ENCODE peak calls at places on chromosomes 2 and 18, in eight cellular contexts. J, D, X, Q, F, V, O and W are unnamed samples.

GRCh38 chr2:63345285-63345633 is 243.0 kb downstream of the WDPCP start:
- DNase-seq in O (no peak), F (no peak), D (no peak), J (no peak), V (no peak), X (no peak), Q (no peak), W (no peak)

GRCh38 chr2:15769676-15770075 is 170.7 kb upstream of the MYCN start:
- DNase-seq in O (no peak), X (no peak), F (no peak), V (no peak), Q (no peak), J (no peak), D (no peak), W (no peak)

GRCh38 chr2:156129227-156129626 is 203.3 kb downstream of the NR4A2 start:
- DNase-seq in V (no peak), J (no peak), F (no peak), X (no peak), O (no peak), Q (no peak), D (no peak), W (no peak)

GRCh38 chr2:65062843-65063242 is 6.6 kb downstream of the CEP68 start:
- DNase-seq in J (no peak), D (no peak), Q (no peak), V (no peak), O (no peak), X (no peak), F (no peak), W (no peak)

GRCh38 chr2:182542501-182543258 is 115.8 kb upstream of the PDE1A start:
- DNase-seq in D (no peak), V (no peak), O (no peak), X (no peak), J (no peak), Q (no peak), F (no peak), W (no peak)

GRCh38 chr18:13660510-13660909 is 65.8 kb downstream of the FAM210A start:
- DNase-seq in X (no peak), F (no peak), J (no peak), O (no peak), V (no peak), Q (no peak), D (no peak), W (no peak)

GRCh38 chr2:190277234-190278112 is 42.2 kb downstream of the HIBCH start:
- DNase-seq in Q (no peak), V (no peak), O (peak), X (peak), F (peak), D (no peak), J (peak), W (no peak)

GRCh38 chr2:144453039-144453336 is 66.9 kb downstream of the ZEB2 start:
- DNase-seq in F (no peak), D (no peak), V (no peak), J (no peak), O (no peak), X (no peak), Q (peak), W (no peak)

GRCh38 chr18:45521151-45521550 is 94.1 kb upstream of the SLC14A2 start:
- DNase-seq in O (no peak), D (no peak), X (no peak), V (no peak), Q (no peak), J (peak), F (peak), W (no peak)

GRCh38 chr2:136235451-136236418 is 117.8 kb upstream of the CXCR4 start:
- DNase-seq in V (no peak), O (no peak), Q (no peak), D (no peak), X (no peak), J (no peak), F (peak), W (no peak)

GRCh38 chr2:197998702-197999101 is 194.3 kb downstream of the PLCL1 start:
- DNase-seq in D (no peak), X (no peak), O (no peak), F (no peak), V (no peak), J (no peak), Q (no peak), W (no peak)

GRCh38 chr2:234733093-234733489 is 218.7 kb upstream of the SH3BP4 start:
- DNase-seq in O (no peak), V (no peak), X (no peak), D (no peak), F (no peak), Q (no peak), J (no peak), W (no peak)

GRCh38 chr2:101474752-101475384 is at the start of gene RFX8:
- DNase-seq in F (no peak), J (peak), X (no peak), V (peak), D (no peak), Q (no peak), O (no peak), W (peak)

GRCh38 chr2:101406867-101407266 is 19.6 kb upstream of the CREG2 start:
- DNase-seq in D (no peak), O (no peak), J (peak), Q (no peak), X (no peak), V (no peak), F (no peak), W (no peak)

GRCh38 chr2:226600184-226600583 is 199.4 kb downstream of the IRS1 start:
- DNase-seq in Q (no peak), X (no peak), F (no peak), J (no peak), V (no peak), O (no peak), D (no peak), W (no peak)

GRCh38 chr2:85794491-85795121 is 40.8 kb downstream of the ATOH8 start:
- DNase-seq in F (no peak), Q (peak), O (no peak), J (no peak), X (no peak), D (no peak), V (no peak), W (no peak)

GRCh38 chr2:73700111-73700510 is 37.0 kb downstream of the TPRKB start:
- DNase-seq in V (no peak), Q (no peak), D (no peak), X (no peak), J (no peak), F (no peak), O (no peak), W (no peak)

GRCh38 chr2:39696838-39697237 is 31.1 kb downstream of the TMEM178A start:
- DNase-seq in O (no peak), V (no peak), Q (no peak), F (peak), J (peak), D (no peak), X (no peak), W (no peak)

GRCh38 chr2:148681443-148681842 is 36.9 kb downstream of the EPC2 start:
- DNase-seq in O (no peak), V (no peak), X (no peak), D (no peak), Q (no peak), F (no peak), J (no peak), W (no peak)

GRCh38 chr2:28810384-28811285 is at the start of gene SPDYA:
- DNase-seq in O (peak), J (no peak), Q (no peak), D (peak), X (peak), V (peak), F (no peak), W (peak)

GRCh38 chr2:135005753-135006152 is 41.5 kb downstream of the MAP3K19 start:
- DNase-seq in D (no peak), Q (peak), X (no peak), V (no peak), O (peak), J (no peak), F (no peak), W (no peak)

GRCh38 chr2:235979753-235980459 is 188.3 kb downstream of the GBX2 start:
- DNase-seq in D (no peak), X (no peak), F (no peak), Q (no peak), O (no peak), V (no peak), J (no peak), W (no peak)

GRCh38 chr2:16660039-16660619 is 5.5 kb downstream of the CYRIA start:
- DNase-seq in F (no peak), D (no peak), V (no peak), X (no peak), J (no peak), Q (no peak), O (no peak), W (no peak)

GRCh38 chr2:233363744-233364235 is 9.5 kb downstream of the DGKD start:
- DNase-seq in F (no peak), J (no peak), O (no peak), Q (no peak), V (no peak), D (no peak), X (peak), W (no peak)

GRCh38 chr2:233692648-233693047 is at the start of gene UGT1A6:
- DNase-seq in O (no peak), X (no peak), J (no peak), D (no peak), V (no peak), Q (no peak), F (no peak), W (no peak)

GRCh38 chr2:99984781-99985525 is 157.4 kb downstream of the AFF3 start:
- DNase-seq in D (no peak), F (no peak), Q (no peak), J (peak), X (no peak), V (no peak), O (peak), W (no peak)

GRCh38 chr2:38129410-38129809 is 53.5 kb upstream of the CYP1B1 start:
- DNase-seq in Q (no peak), X (no peak), F (no peak), O (no peak), D (no peak), V (no peak), J (no peak), W (no peak)

GRCh38 chr18:78639597-78639950 is 340.0 kb upstream of the SALL3 start:
- DNase-seq in F (no peak), J (no peak), V (no peak), O (no peak), D (no peak), Q (peak), X (no peak), W (no peak)

GRCh38 chr2:232872826-232873225 is 2.8 kb downstream of the SNORC start:
- DNase-seq in D (no peak), X (no peak), J (no peak), F (no peak), O (no peak), Q (no peak), V (no peak), W (no peak)

GRCh38 chr18:62904396-62905285 is 189.3 kb downstream of the PHLPP1 start:
- DNase-seq in X (no peak), J (no peak), O (no peak), V (no peak), Q (no peak), F (no peak), D (no peak), W (no peak)

GRCh38 chr18:30616414-30616813 is 426.1 kb downstream of the DSC3 start:
- DNase-seq in F (no peak), J (no peak), X (no peak), O (no peak), Q (no peak), V (no peak), D (no peak), W (no peak)

GRCh38 chr2:47344890-47345583 is 57.9 kb upstream of the MSH2 start:
- DNase-seq in D (peak), X (no peak), Q (peak), O (peak), V (peak), J (no peak), F (peak), W (peak)

GRCh38 chr18:56083097-56083865 is 495.3 kb upstream of the TCF4 start:
- DNase-seq in J (no peak), V (peak), D (peak), X (no peak), Q (no peak), F (no peak), O (peak), W (no peak)
- TF ChIP-seq CTCF in J (no peak), V (no peak), D (no peak), X (no peak), Q (peak), F (no peak), O (peak), W (peak)

DNA sequence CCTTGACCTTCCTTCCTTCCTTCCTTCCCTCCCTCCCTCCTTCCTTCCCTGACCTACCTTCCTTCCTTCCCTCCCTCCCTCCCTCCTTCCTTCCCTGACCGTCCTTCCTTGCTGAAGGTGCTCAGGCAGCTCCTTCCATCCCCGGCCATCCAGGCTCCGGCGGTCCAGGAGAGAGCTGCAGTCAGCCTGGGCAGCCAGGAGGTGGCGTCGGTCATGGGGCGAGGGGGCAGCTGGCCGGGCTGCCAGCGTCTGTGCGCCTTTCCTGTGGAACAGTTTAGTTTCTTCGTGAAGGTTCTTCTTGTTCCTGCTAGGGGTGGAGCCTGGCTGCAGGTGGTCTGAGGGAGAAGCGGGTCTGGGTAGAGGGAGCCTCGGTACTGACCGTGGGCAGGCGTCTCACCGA is 15.7 kb downstream of the GPR35 start:
- DNase-seq in V (peak), Q (peak), F (no peak), O (peak), X (no peak), D (no peak), J (no peak), W (peak)
- TF ChIP-seq CTCF in V (peak), Q (peak), F (no peak), O (peak), X (no peak), D (peak), J (peak), W (peak)

GRCh38 chr2:23673830-23674679 is 252.9 kb downstream of the ATAD2B start:
- DNase-seq in V (peak), Q (no peak), J (no peak), F (peak), X (no peak), O (peak), D (no peak), W (no peak)
- TF ChIP-seq CTCF in V (no peak), Q (no peak), J (no peak), F (no peak), X (no peak), O (no peak), D (no peak), W (peak)

GRCh38 chr2:220053919-220054318 is 426.5 kb downstream of the SLC4A3 start:
- DNase-seq in Q (no peak), J (no peak), F (peak), D (no peak), V (no peak), O (no peak), X (no peak), W (no peak)
- TF ChIP-seq CTCF in Q (no peak), J (no peak), F (peak), D (no peak), V (no peak), O (peak), X (no peak), W (peak)

DNA sequence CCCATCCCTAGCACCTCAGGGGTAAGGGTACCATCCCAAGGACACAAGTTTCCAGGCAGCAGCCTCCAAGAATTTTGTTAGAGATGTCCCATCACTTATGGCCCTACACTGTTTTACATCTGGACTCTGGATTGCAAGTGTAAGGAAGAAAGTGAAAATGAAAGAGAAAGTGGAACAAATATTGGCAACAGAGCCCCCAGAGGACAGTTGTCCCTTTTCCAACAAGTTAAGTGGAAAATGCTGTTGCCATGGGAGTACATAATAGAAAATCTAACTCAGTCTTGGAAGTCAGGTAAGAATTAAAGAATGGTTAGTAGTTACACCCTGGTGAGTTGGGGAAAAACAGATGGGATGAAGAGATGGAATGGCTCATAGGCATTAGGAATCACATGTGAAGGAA is 50.6 kb downstream of the TTC21B start:
- DNase-seq in V (no peak), X (no peak), J (no peak), O (no peak), Q (no peak), F (peak), D (no peak), W (no peak)
- TF ChIP-seq CTCF in V (no peak), X (no peak), J (no peak), O (no peak), Q (no peak), F (no peak), D (no peak), W (no peak)

GRCh38 chr2:54052825-54053718 is 62.3 kb upstream of the ACYP2 start:
- DNase-seq in D (no peak), V (no peak), Q (no peak), X (peak), O (peak), J (no peak), F (peak), W (no peak)
- TF ChIP-seq CTCF in D (no peak), V (no peak), Q (peak), X (peak), O (peak), J (peak), F (no peak), W (peak)

DNA sequence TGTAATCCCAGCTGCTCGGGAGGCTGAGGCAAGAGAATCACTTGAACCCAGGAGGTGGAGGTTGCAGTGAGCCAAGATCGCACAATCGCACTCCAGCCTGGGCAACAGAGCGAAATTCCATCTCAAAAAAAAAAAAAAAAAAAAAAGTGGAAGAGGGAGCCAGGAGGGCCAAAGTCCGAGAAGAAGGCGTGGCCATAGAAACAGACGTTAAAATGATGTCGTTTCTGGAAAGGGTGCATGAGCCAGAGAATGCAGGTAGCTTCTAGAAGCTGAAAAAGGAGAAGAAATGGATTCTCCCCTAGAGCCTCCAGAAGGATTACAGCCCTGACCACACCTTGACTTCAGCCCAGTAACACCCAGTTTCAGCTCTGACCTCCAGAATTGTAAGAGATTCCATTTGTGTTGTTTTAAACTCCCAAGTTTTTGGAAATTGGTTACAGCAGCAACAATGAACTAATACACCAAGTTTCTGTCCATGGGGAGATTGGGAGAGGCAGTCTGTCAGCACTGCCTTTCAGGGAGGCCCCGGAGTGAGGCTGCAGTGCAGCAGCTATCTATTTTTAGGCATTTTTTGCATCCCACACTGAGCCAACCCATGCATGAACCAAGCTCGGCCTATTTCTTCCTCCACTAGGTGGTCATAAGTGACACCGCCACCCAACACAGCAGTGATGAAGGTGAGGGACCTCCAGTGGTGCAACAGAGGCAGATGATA is 14.2 kb upstream of the TRAF3IP1 start:
- DNase-seq in D (no peak), F (no peak), J (no peak), Q (no peak), X (no peak), O (no peak), V (no peak), W (no peak)
- TF ChIP-seq CTCF in D (no peak), F (no peak), J (no peak), Q (no peak), X (no peak), O (no peak), V (no peak), W (no peak)

DNA sequence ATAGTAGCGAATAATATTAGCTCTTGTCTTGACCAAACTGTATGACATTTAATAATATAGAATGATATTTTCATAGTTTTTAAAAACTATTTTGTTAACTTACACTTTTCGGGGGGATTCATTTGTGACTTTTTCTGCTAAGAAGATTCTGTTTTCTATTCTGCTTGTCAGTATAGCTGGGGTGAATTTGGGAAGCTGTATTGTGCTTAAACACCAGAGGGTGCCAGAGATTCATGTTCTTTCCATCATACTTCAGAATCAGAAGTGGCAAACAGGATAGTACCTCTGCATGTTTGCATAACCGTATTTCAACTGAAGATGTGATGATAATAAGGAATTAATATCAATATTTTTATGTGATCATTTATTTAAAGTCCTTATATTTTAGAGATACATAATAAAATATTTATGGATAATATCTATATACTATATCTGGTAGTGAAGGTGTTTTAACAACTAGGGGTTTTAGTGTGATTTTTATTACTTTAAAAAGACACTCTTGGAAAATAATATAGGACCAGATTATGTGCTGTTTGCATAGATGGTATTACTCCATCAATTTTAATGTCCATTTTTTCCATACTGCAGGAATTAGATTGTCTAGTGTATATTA is 81.0 kb downstream of the TAF4B start:
- DNase-seq in X (peak), O (peak), V (no peak), Q (peak), F (peak), D (no peak), J (no peak), W (no peak)
- TF ChIP-seq CTCF in X (peak), O (peak), V (peak), Q (peak), F (peak), D (peak), J (peak), W (no peak)

DNA sequence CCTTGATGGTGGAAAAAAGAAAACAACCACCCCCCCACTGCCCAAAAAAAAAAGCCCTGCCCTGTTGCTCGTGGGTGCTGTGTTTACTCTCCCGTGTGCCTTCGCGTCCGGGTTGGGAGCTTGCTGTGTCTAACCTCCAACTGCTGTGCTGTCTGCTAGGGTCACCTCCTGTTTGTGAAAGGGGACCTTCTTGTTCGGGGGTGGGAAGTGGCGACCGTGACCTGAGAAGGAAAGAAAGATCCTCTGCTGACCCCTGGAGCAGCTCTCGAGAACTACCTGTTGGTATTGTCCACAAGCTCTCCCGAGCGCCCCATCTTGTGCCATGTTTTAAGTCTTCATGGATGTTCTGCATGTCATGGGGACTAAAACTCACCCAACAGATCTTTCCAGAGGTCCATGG is 28.0 kb downstream of the MAL start:
- DNase-seq in Q (no peak), J (no peak), O (no peak), X (no peak), D (no peak), V (peak), F (peak), W (peak)
- TF ChIP-seq CTCF in Q (peak), J (no peak), O (no peak), X (peak), D (no peak), V (no peak), F (no peak), W (peak)